ENCODE peak calls at places on chromosomes 13 and 19, in four cellular contexts. Z is HCT116, M is neural progenitor cell, V is A549. O is an unnamed sample.

GRCh38 chr19:36136975-36137686 is 2.7 kb upstream of the CAPNS1 start:
- DNase-seq in Z (peak), M (no peak), V (peak), O (peak)

GRCh38 chr13:50594276-50594970 is 249.1 kb downstream of the DLEU7 start:
- DNase-seq in Z (no peak), M (peak), V (no peak), O (no peak)

GRCh38 chr13:30806784-30807183 is 71.4 kb downstream of the ALOX5AP start:
- DNase-seq in Z (no peak), M (no peak), V (no peak), O (no peak)

GRCh38 chr19:787551-787950 is 9.7 kb upstream of the PTBP1 start:
- DNase-seq in Z (no peak), M (no peak), V (no peak), O (no peak)

GRCh38 chr13:27797228-27797624 is 4.9 kb downstream of the GSX1 start:
- DNase-seq in Z (no peak), M (peak), V (peak), O (no peak)

GRCh38 chr13:101416181-101417042 is at the start of gene NALCN:
- DNase-seq in Z (no peak), M (peak), V (peak), O (peak)

GRCh38 chr19:15123900-15124299 is 16.7 kb downstream of the SYDE1 start:
- DNase-seq in Z (no peak), M (no peak), V (no peak), O (no peak)

GRCh38 chr13:54536112-54536511 is 1507.5 kb downstream of the OLFM4 start:
- DNase-seq in Z (no peak), M (peak), V (no peak), O (no peak)

GRCh38 chr13:94435604-94436226 is 43.8 kb downstream of the DCT start:
- DNase-seq in Z (peak), M (peak), V (peak), O (no peak)

GRCh38 chr19:728011-728410 is 19.3 kb downstream of the PALM start:
- DNase-seq in Z (no peak), M (no peak), V (no peak), O (no peak)

GRCh38 chr13:113916330-113916815 is 52.5 kb upstream of the GAS6 start:
- DNase-seq in Z (no peak), M (no peak), V (no peak), O (no peak)

GRCh38 chr13:43766766-43767165 is 20.0 kb downstream of the ENOX1 start:
- DNase-seq in Z (no peak), M (no peak), V (no peak), O (no peak)

GRCh38 chr19:34260771-34261173 is 6.4 kb downstream of the GARRE1 start:
- DNase-seq in Z (no peak), M (peak), V (no peak), O (no peak)

GRCh38 chr19:16034958-16035560 is 41.2 kb upstream of the TPM4 start:
- DNase-seq in Z (no peak), M (no peak), V (no peak), O (no peak)

GRCh38 chr19:50486823-50487515 is 10.3 kb upstream of the GARIN5A start:
- DNase-seq in Z (peak), M (peak), V (no peak), O (peak)

GRCh38 chr19:40553885-40554857 is 22.5 kb upstream of the SHKBP1 start:
- DNase-seq in Z (no peak), M (peak), V (no peak), O (no peak)

GRCh38 chr13:109780880-109781383 is 5.5 kb downstream of the IRS2 start:
- DNase-seq in Z (no peak), M (no peak), V (no peak), O (no peak)

GRCh38 chr19:872266-872951 is 12.9 kb downstream of the CFD start:
- DNase-seq in Z (peak), M (peak), V (no peak), O (peak)

GRCh38 chr13:33321686-33322473 is 36.3 kb upstream of the STARD13 start:
- DNase-seq in Z (no peak), M (no peak), V (no peak), O (no peak)

GRCh38 chr13:21741396-21741795 is 70.5 kb downstream of the FGF9 start:
- DNase-seq in Z (no peak), M (no peak), V (no peak), O (no peak)

GRCh38 chr19:30783212-30783611 is 411.0 kb downstream of the ZNF536 start:
- DNase-seq in Z (no peak), M (no peak), V (no peak), O (no peak)

GRCh38 chr19:31304877-31305312 is 44.3 kb downstream of the TSHZ3 start:
- DNase-seq in Z (no peak), M (no peak), V (no peak), O (no peak)

GRCh38 chr13:26300140-26300539 is 46.2 kb downstream of the CDK8 start:
- DNase-seq in Z (peak), M (no peak), V (no peak), O (no peak)

GRCh38 chr13:44313674-44314073 is 60.0 kb upstream of the SERP2 start:
- DNase-seq in Z (peak), M (no peak), V (peak), O (peak)

GRCh38 chr19:876089-876488 is 16.6 kb downstream of the CFD start:
- DNase-seq in Z (no peak), M (no peak), V (no peak), O (no peak)

GRCh38 chr13:98033277-98034247 is 80.1 kb downstream of the IPO5 start:
- DNase-seq in Z (peak), M (peak), V (peak), O (peak)

GRCh38 chr13:42107006-42107405 is 58.6 kb downstream of the DGKH start:
- DNase-seq in Z (no peak), M (no peak), V (no peak), O (peak)

GRCh38 chr13:22770891-22771290 is 409.9 kb upstream of the SGCG start:
- DNase-seq in Z (no peak), M (no peak), V (no peak), O (no peak)

GRCh38 chr13:98456423-98456845 is 120.5 kb downstream of the STK24 start:
- DNase-seq in Z (no peak), M (no peak), V (no peak), O (no peak)

GRCh38 chr13:42892760-42893159 is 99.3 kb downstream of the EPSTI1 start:
- DNase-seq in Z (no peak), M (no peak), V (no peak), O (no peak)

GRCh38 chr13:112879283-112879833 is 89.7 kb upstream of the MCF2L start:
- DNase-seq in Z (no peak), M (no peak), V (no peak), O (no peak)

GRCh38 chr19:19145281-19145999 is 7.2 kb upstream of the TMEM161A start:
- DNase-seq in Z (no peak), M (no peak), V (no peak), O (no peak)
- H3K4me2 ChIP-seq in Z (no peak), M (no peak), V (no peak), O (no peak)

DNA sequence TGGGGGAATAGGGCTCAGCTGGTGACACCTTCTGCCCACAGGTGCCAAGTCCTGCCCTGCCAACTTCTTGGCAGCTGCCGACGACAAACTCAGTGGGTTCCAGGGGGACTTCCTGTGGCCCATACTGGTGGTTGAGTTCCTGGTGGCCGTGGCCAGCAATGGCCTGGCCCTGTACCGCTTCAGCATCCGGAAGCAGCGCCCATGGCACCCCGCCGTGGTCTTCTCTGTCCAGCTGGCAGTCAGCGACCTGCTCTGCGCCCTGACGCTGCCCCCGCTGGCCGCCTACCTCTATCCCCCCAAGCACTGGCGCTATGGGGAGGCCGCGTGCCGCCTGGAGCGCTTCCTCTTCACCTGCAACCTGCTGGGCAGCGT is 2.1 kb downstream of the P2RY11 start:
- DNase-seq in Z (no peak), M (no peak), V (no peak), O (no peak)
- H3K4me2 ChIP-seq in Z (no peak), M (no peak), V (no peak), O (no peak)

DNA sequence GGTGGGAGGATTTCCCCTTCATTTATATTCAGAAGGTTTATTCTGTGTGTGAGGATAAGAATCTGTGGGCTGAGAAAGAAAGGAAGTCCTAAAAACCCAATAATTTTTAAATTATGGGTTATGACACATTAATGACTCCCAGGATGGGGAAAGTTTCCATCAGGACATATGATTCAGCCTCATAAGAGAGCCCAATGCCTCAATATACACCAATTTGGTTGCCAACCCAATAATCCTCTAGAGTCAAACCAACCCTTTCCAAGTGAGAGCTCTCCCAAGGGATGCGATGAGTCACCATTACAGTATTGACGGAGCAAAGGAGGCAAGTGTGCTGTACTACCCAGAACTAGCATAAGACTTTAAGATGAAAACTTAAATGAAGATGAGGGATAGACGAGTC is 409.3 kb downstream of the COG6 start:
- DNase-seq in Z (no peak), M (no peak), V (peak), O (no peak)
- H3K4me2 ChIP-seq in Z (peak), M (no peak), V (peak), O (no peak)

GRCh38 chr13:110869805-110870706 is 44.8 kb downstream of the ANKRD10 start:
- DNase-seq in Z (peak), M (peak), V (peak), O (peak)
- H3K4me2 ChIP-seq in Z (peak), M (no peak), V (peak), O (peak)

GRCh38 chr19:37914908-37915307 is 7.9 kb downstream of the SIPA1L3 start:
- DNase-seq in Z (no peak), M (no peak), V (no peak), O (no peak)
- H3K4me2 ChIP-seq in Z (no peak), M (no peak), V (no peak), O (no peak)

GRCh38 chr19:3293560-3293959 is 69.1 kb downstream of the CELF5 start:
- DNase-seq in Z (no peak), M (no peak), V (no peak), O (no peak)

GRCh38 chr19:3291644-3292043 is 67.2 kb downstream of the CELF5 start:
- DNase-seq in Z (no peak), M (no peak), V (no peak), O (no peak)

GRCh38 chr19:3292958-3293529 is 68.6 kb downstream of the CELF5 start:
- DNase-seq in Z (no peak), M (no peak), V (no peak), O (no peak)

GRCh38 chr19:3287814-3288213 is 63.4 kb downstream of the CELF5 start:
- DNase-seq in Z (no peak), M (no peak), V (no peak), O (no peak)

GRCh38 chr19:3289971-3290569 is 65.6 kb downstream of the CELF5 start:
- DNase-seq in Z (no peak), M (no peak), V (no peak), O (no peak)
- H3K4me2 ChIP-seq in Z (no peak), M (no peak), V (peak), O (peak)

GRCh38 chr13:31891472-31891871 is 140.1 kb upstream of the FRY start:
- DNase-seq in Z (no peak), M (no peak), V (no peak), O (peak)
- H3K4me2 ChIP-seq in Z (no peak), M (no peak), V (no peak), O (no peak)

GRCh38 chr19:8370176-8371010 is 6.4 kb downstream of the ANGPTL4 start:
- DNase-seq in Z (no peak), M (no peak), V (no peak), O (no peak)

GRCh38 chr19:8366961-8367326 is 3.0 kb downstream of the ANGPTL4 start:
- DNase-seq in Z (no peak), M (no peak), V (no peak), O (no peak)

GRCh38 chr19:8368136-8368535 is 4.2 kb downstream of the ANGPTL4 start:
- DNase-seq in Z (no peak), M (no peak), V (no peak), O (no peak)

GRCh38 chr19:8366121-8366581 is 2.2 kb downstream of the ANGPTL4 start:
- DNase-seq in Z (no peak), M (no peak), V (no peak), O (no peak)

GRCh38 chr19:8367327-8368001 is 3.5 kb downstream of the ANGPTL4 start:
- DNase-seq in Z (no peak), M (peak), V (no peak), O (peak)
- H3K4me2 ChIP-seq in Z (peak), M (peak), V (peak), O (peak)

O was measured in PC-9.